ENCODE peak calls at places on chromosome 16, in six cellular contexts. One of them, this sample, is unnamed.

GRCh38 chr16:75789237-75789636 is 62.9 kb upstream of the CPHXL start:
- ATAC-seq in upper lobe of left lung: no peak
- ATAC-seq in GM12878: peak; percentile 89
- ATAC-seq in HepG2: peak; percentile 82
- ATAC-seq in K562: peak; percentile 89
- ATAC-seq in A549: peak; percentile 74
- ATAC-seq in this sample: no peak

GRCh38 chr16:89883346-89884040 is 10.1 kb downstream of the TCF25 start:
- ATAC-seq in upper lobe of left lung: peak; percentile 30
- ATAC-seq in GM12878: no peak
- ATAC-seq in HepG2: no peak
- ATAC-seq in K562: no peak
- ATAC-seq in A549: peak; percentile 20
- ATAC-seq in this sample: no peak

GRCh38 chr16:82704369-82704768 is 77.6 kb downstream of the CDH13 start:
- ATAC-seq in upper lobe of left lung: no peak
- ATAC-seq in GM12878: no peak
- ATAC-seq in HepG2: no peak
- ATAC-seq in K562: no peak
- ATAC-seq in A549: no peak
- ATAC-seq in this sample: no peak

GRCh38 chr16:79632289-79632688 is 31.8 kb upstream of the MAF start:
- ATAC-seq in upper lobe of left lung: no peak
- ATAC-seq in GM12878: no peak
- ATAC-seq in HepG2: no peak
- ATAC-seq in K562: no peak
- ATAC-seq in A549: peak; percentile 79
- ATAC-seq in this sample: no peak

GRCh38 chr16:27181020-27181419 is 22.3 kb upstream of the KDM8 start:
- ATAC-seq in upper lobe of left lung: no peak
- ATAC-seq in GM12878: peak; percentile 63
- ATAC-seq in HepG2: peak; percentile 75
- ATAC-seq in K562: peak; percentile 31
- ATAC-seq in A549: peak; percentile 66
- ATAC-seq in this sample: no peak

GRCh38 chr16:31430380-31431052 is 2.4 kb upstream of the COX6A2 start:
- ATAC-seq in upper lobe of left lung: no peak
- ATAC-seq in GM12878: peak; percentile 72
- ATAC-seq in HepG2: no peak
- ATAC-seq in K562: no peak
- ATAC-seq in A549: no peak
- ATAC-seq in this sample: no peak

GRCh38 chr16:49148410-49148809 is 133.2 kb downstream of the CBLN1 start:
- ATAC-seq in upper lobe of left lung: no peak
- ATAC-seq in GM12878: no peak
- ATAC-seq in HepG2: no peak
- ATAC-seq in K562: no peak
- ATAC-seq in A549: no peak
- ATAC-seq in this sample: no peak

GRCh38 chr16:79328327-79329162 is 272.0 kb downstream of the MAF start:
- ATAC-seq in upper lobe of left lung: no peak
- ATAC-seq in GM12878: no peak
- ATAC-seq in HepG2: no peak
- ATAC-seq in K562: no peak
- ATAC-seq in A549: no peak
- ATAC-seq in this sample: no peak

DNA sequence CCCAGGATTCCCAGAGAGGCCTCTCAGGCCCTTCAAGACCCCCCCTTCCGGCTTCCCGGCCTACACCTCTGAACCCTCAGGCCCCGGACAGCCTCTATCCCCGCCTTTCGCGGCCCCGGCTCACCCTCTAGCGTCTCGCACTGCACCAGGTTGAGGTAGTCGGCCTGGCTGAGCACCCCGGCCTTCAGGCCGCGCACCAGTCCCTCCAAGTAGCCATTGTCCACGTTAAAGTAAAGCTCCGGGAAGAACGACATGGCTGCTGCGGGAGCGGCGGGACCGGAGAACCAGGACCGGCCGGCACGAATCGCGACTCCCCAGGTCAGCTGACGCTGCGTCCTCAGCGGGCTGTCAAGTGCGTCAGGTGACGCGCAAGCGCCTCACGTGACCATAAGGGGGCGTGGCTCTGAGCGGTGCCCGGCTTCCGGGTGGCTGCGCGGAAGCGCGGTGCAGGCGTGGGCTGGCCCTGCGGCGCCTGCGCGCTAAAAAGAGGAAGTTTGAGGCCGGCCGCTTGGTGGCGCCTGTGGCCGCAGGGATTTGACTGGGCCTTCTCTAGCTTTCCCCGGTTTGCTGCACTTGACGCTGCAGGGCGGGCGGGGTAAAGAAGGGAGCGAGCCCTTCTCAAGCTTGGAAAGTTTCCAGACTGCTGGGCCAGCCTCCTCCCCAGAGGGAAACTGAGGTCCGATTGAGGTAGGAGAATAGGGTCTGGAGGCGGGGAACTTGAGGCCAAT is at the start of gene ATP6V0D1:
- ATAC-seq in upper lobe of left lung: peak; percentile 97
- ATAC-seq in GM12878: peak; percentile 92
- ATAC-seq in HepG2: peak; percentile 85
- ATAC-seq in K562: peak; percentile 93
- ATAC-seq in A549: peak; percentile 91
- ATAC-seq in this sample: peak; percentile 96
- TF ChIP-seq EP300 in upper lobe of left lung: no peak
- TF ChIP-seq EP300 in GM12878: no peak
- TF ChIP-seq EP300 in HepG2: no peak
- TF ChIP-seq EP300 in K562: peak; percentile 27
- TF ChIP-seq EP300 in A549: no peak
- TF ChIP-seq EP300 in this sample: no peak

GRCh38 chr16:1509307-1510221 is 16.4 kb downstream of the TELO2 start:
- ATAC-seq in upper lobe of left lung: no peak
- ATAC-seq in GM12878: no peak
- ATAC-seq in HepG2: no peak
- ATAC-seq in K562: no peak
- ATAC-seq in A549: no peak
- ATAC-seq in this sample: peak; percentile 78
- TF ChIP-seq POLR2A in upper lobe of left lung: peak; percentile 16
- TF ChIP-seq POLR2A in GM12878: no peak
- TF ChIP-seq POLR2A in HepG2: no peak
- TF ChIP-seq POLR2A in K562: no peak
- TF ChIP-seq POLR2A in A549: no peak
- TF ChIP-seq POLR2A in this sample: no peak

GRCh38 chr16:23855010-23855409 is 19.2 kb downstream of the PRKCB start:
- ATAC-seq in upper lobe of left lung: no peak
- ATAC-seq in GM12878: peak; percentile 16
- ATAC-seq in HepG2: no peak
- ATAC-seq in K562: peak; percentile 47
- ATAC-seq in A549: no peak
- ATAC-seq in this sample: no peak
- TF ChIP-seq EP300 in upper lobe of left lung: no peak
- TF ChIP-seq EP300 in GM12878: no peak
- TF ChIP-seq EP300 in HepG2: no peak
- TF ChIP-seq EP300 in K562: no peak
- TF ChIP-seq EP300 in A549: no peak
- TF ChIP-seq EP300 in this sample: no peak

DNA sequence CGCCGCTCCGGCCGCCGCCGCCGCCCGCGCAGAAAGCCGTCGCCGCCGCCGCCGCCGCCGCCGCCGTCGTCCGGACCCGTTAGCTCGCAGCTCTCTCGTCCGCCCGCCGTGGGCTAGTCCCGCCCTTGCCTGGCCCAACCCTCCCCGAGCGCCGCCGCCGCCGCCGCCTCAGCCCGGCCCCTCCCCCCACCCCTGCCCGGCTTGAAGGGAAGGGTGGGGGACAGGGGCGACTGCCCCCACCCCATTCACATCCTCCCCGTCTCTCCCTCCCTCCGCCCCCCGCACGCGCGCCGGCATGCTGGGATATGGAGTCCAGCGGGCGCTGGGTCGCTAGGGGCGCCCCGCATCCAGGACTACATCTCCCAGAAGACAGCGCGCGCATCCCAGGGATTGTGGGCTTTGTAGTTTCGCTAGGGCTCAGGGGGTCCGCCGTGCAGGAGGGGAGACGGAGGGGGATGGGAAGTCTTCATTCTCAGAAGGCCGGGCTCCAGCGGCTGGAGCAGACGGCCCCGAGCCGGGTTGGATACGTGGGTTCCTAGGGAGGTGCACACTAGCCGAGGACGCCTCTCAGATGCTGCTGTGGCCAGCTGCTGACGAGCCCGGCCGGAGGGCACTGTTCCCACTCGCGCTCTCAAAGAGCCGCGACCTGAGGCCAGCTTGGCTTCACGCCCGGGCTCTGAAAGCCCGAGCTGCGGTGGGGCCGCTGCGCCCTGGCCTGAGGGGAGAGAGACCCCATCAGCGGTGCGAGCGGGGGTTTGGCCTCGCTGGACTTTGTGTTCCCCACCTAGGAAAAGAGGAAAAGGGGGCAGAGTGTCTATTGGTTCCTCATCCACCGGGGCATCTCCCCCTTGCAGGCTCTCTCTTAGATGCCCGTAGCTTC is at the start of gene ST3GAL2:
- ATAC-seq in upper lobe of left lung: peak; percentile 97
- ATAC-seq in GM12878: peak; percentile 91
- ATAC-seq in HepG2: peak; percentile 88
- ATAC-seq in K562: peak; percentile 88
- ATAC-seq in A549: peak; percentile 95
- ATAC-seq in this sample: peak; percentile 96
- TF ChIP-seq POLR2A in upper lobe of left lung: no peak
- TF ChIP-seq POLR2A in GM12878: peak; percentile 67
- TF ChIP-seq POLR2A in HepG2: peak; percentile 72
- TF ChIP-seq POLR2A in K562: peak; percentile 58
- TF ChIP-seq POLR2A in A549: peak; percentile 16
- TF ChIP-seq POLR2A in this sample: peak; percentile 26

GRCh38 chr16:1966460-1966859 is at the start of gene RNF151:
- ATAC-seq in upper lobe of left lung: no peak
- ATAC-seq in GM12878: no peak
- ATAC-seq in HepG2: no peak
- ATAC-seq in K562: no peak
- ATAC-seq in A549: no peak
- ATAC-seq in this sample: no peak

GRCh38 chr16:1961651-1962067 is 2.3 kb downstream of the NDUFB10 start:
- ATAC-seq in upper lobe of left lung: no peak
- ATAC-seq in GM12878: no peak
- ATAC-seq in HepG2: peak; percentile 0
- ATAC-seq in K562: no peak
- ATAC-seq in A549: peak; percentile 1
- ATAC-seq in this sample: no peak

GRCh38 chr16:1965610-1966009 is 984 bp upstream of the RPS2 start:
- ATAC-seq in upper lobe of left lung: no peak
- ATAC-seq in GM12878: no peak
- ATAC-seq in HepG2: no peak
- ATAC-seq in K562: no peak
- ATAC-seq in A549: no peak
- ATAC-seq in this sample: no peak

GRCh38 chr16:1964046-1964505 is 550 bp downstream of the RPS2 start:
- ATAC-seq in upper lobe of left lung: peak; percentile 3
- ATAC-seq in GM12878: peak; percentile 5
- ATAC-seq in HepG2: no peak
- ATAC-seq in K562: peak; percentile 10
- ATAC-seq in A549: no peak
- ATAC-seq in this sample: peak; percentile 2

GRCh38 chr16:1964506-1965471 is at the start of gene RPS2:
- ATAC-seq in upper lobe of left lung: peak; percentile 97
- ATAC-seq in GM12878: peak; percentile 80
- ATAC-seq in HepG2: peak; percentile 61
- ATAC-seq in K562: peak; percentile 73
- ATAC-seq in A549: peak; percentile 67
- ATAC-seq in this sample: peak; percentile 99
- TF ChIP-seq EP300 in upper lobe of left lung: no peak
- TF ChIP-seq EP300 in GM12878: no peak
- TF ChIP-seq EP300 in HepG2: no peak
- TF ChIP-seq EP300 in K562: no peak
- TF ChIP-seq EP300 in A549: no peak
- TF ChIP-seq EP300 in this sample: no peak

DNA sequence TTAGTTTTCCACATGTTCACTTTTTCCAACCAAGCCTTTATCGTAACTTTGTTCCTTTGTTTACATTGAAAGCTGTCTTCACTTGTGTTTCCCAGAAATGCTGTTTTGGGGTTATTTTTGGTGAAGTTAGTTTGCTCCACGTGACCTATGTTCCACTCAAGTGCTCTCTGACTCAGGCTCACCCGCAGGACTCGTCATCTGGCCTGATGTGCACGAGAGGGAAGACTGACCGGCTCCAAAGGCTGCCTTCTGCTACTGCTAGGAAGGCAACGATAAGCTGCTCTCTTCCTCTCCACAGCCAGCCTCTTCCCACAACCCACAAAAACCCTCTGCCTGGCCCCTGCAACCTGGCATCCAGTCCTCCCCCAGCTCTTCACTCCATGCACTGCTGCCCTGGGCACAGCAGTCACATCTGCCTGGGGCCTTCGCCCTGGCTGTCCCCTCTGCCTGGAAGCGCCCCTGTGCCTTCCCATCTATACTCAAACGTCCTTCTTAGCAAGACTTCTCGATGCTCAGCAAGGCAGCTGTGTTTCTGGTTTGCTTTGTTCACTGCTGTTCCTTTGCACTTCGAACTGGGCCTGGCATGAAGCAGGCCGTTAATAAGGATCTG is 28.0 kb downstream of the ZCCHC14 start:
- ATAC-seq in upper lobe of left lung: peak; percentile 86
- ATAC-seq in GM12878: peak; percentile 60
- ATAC-seq in HepG2: peak; percentile 23
- ATAC-seq in K562: peak; percentile 76
- ATAC-seq in A549: peak; percentile 41
- ATAC-seq in this sample: peak; percentile 94
- TF ChIP-seq POLR2A in upper lobe of left lung: no peak
- TF ChIP-seq POLR2A in GM12878: no peak
- TF ChIP-seq POLR2A in HepG2: no peak
- TF ChIP-seq POLR2A in K562: no peak
- TF ChIP-seq POLR2A in A549: no peak
- TF ChIP-seq POLR2A in this sample: no peak

GRCh38 chr16:29849505-29849904 is 13.5 kb downstream of the CDIPT start:
- ATAC-seq in upper lobe of left lung: peak; percentile 32
- ATAC-seq in GM12878: no peak
- ATAC-seq in HepG2: peak; percentile 4
- ATAC-seq in K562: no peak
- ATAC-seq in A549: no peak
- ATAC-seq in this sample: no peak

GRCh38 chr16:29850998-29851397 is 12.0 kb downstream of the CDIPT start:
- ATAC-seq in upper lobe of left lung: no peak
- ATAC-seq in GM12878: no peak
- ATAC-seq in HepG2: no peak
- ATAC-seq in K562: no peak
- ATAC-seq in A549: no peak
- ATAC-seq in this sample: no peak

GRCh38 chr16:29854520-29855100 is 8.4 kb downstream of the CDIPT start:
- ATAC-seq in upper lobe of left lung: no peak
- ATAC-seq in GM12878: peak; percentile 21
- ATAC-seq in HepG2: peak; percentile 54
- ATAC-seq in K562: peak; percentile 25
- ATAC-seq in A549: peak; percentile 52
- ATAC-seq in this sample: no peak

GRCh38 chr16:29848420-29849297 is 14.4 kb downstream of the CDIPT start:
- ATAC-seq in upper lobe of left lung: peak; percentile 81
- ATAC-seq in GM12878: peak; percentile 99
- ATAC-seq in HepG2: peak; percentile 90
- ATAC-seq in K562: peak; percentile 97
- ATAC-seq in A549: peak; percentile 92
- ATAC-seq in this sample: peak; percentile 77

GRCh38 chr16:29852654-29853053 is 10.4 kb downstream of the CDIPT start:
- ATAC-seq in upper lobe of left lung: no peak
- ATAC-seq in GM12878: no peak
- ATAC-seq in HepG2: no peak
- ATAC-seq in K562: no peak
- ATAC-seq in A549: no peak
- ATAC-seq in this sample: peak; percentile 67
- TF ChIP-seq EP300 in upper lobe of left lung: no peak
- TF ChIP-seq EP300 in GM12878: no peak
- TF ChIP-seq EP300 in HepG2: no peak
- TF ChIP-seq EP300 in K562: no peak
- TF ChIP-seq EP300 in A549: no peak
- TF ChIP-seq EP300 in this sample: no peak

GRCh38 chr16:47699090-47699489 is 238.0 kb downstream of the PHKB start:
- ATAC-seq in upper lobe of left lung: no peak
- ATAC-seq in GM12878: no peak
- ATAC-seq in HepG2: no peak
- ATAC-seq in K562: no peak
- ATAC-seq in A549: no peak
- ATAC-seq in this sample: no peak
- TF ChIP-seq POLR2A in upper lobe of left lung: no peak
- TF ChIP-seq POLR2A in GM12878: no peak
- TF ChIP-seq POLR2A in HepG2: no peak
- TF ChIP-seq POLR2A in K562: no peak
- TF ChIP-seq POLR2A in A549: no peak
- TF ChIP-seq POLR2A in this sample: no peak